ENCODE peak calls at places on chromosomes 6 and 20, in eight cellular contexts. O, P, H, T, R, Y, E and F are unnamed samples.

GRCh38 chr20:43904778-43905177 is 9.9 kb upstream of the TOX2 start:
- DNase-seq in P (no peak), E (peak), R (no peak), O (no peak), Y (no peak), H (no peak), T (no peak), F (no peak)

GRCh38 chr6:6788394-6789020 is 200.0 kb downstream of the LY86 start:
- DNase-seq in H (peak), Y (peak), E (peak), R (no peak), T (no peak), O (no peak), P (no peak), F (no peak)

GRCh38 chr6:7414811-7415210 is 25.2 kb downstream of the RIOK1 start:
- DNase-seq in H (peak), T (peak), Y (peak), P (no peak), E (peak), R (no peak), O (peak), F (peak)

GRCh38 chr6:41561386-41561785 is 15.2 kb downstream of the FOXP4 start:
- DNase-seq in P (no peak), R (no peak), H (no peak), E (no peak), T (no peak), Y (no peak), O (no peak), F (no peak)

GRCh38 chr6:156698239-156699016 is 78.8 kb upstream of the ARID1B start:
- DNase-seq in O (no peak), T (no peak), R (no peak), P (no peak), H (no peak), Y (no peak), E (no peak), F (no peak)

GRCh38 chr6:133610974-133611373 is 277.9 kb upstream of the TCF21 start:
- DNase-seq in Y (no peak), E (no peak), R (no peak), O (no peak), T (no peak), H (peak), P (no peak), F (peak)

GRCh38 chr6:123668965-123669591 is 32.3 kb upstream of the TRDN start:
- DNase-seq in P (no peak), T (no peak), R (no peak), Y (no peak), H (no peak), E (no peak), O (no peak), F (no peak)

GRCh38 chr6:2861822-2862164 is 20.1 kb upstream of the SERPINB1 start:
- DNase-seq in H (no peak), Y (no peak), T (no peak), P (no peak), R (no peak), E (no peak), O (no peak), F (no peak)

GRCh38 chr6:139882977-139883728 is 508.7 kb upstream of the CITED2 start:
- DNase-seq in E (no peak), H (peak), Y (no peak), R (no peak), O (peak), T (peak), P (no peak), F (no peak)

GRCh38 chr20:42392417-42392816 is 774.2 kb upstream of the CHD6 start:
- DNase-seq in P (no peak), E (no peak), T (no peak), R (peak), H (no peak), Y (no peak), O (no peak), F (no peak)

GRCh38 chr6:142165227-142165626 is 18.2 kb downstream of the VTA1 start:
- DNase-seq in T (no peak), E (no peak), O (no peak), P (no peak), Y (no peak), H (no peak), R (no peak), F (no peak)

GRCh38 chr20:25484911-25485511 is 77.5 kb downstream of the GINS1 start:
- DNase-seq in R (no peak), E (peak), O (no peak), T (no peak), Y (peak), P (no peak), H (peak), F (no peak)

GRCh38 chr20:58439974-58440767 is 51.1 kb downstream of the VAPB start:
- DNase-seq in O (no peak), T (no peak), H (peak), R (no peak), E (no peak), P (no peak), Y (no peak), F (peak)

GRCh38 chr6:138272543-138273305 is 54.4 kb upstream of the PBOV1 start:
- DNase-seq in H (peak), Y (peak), T (no peak), O (peak), E (peak), P (no peak), R (no peak), F (no peak)

GRCh38 chr6:167089243-167090142 is 33.4 kb upstream of the CCR6 start:
- DNase-seq in O (no peak), Y (no peak), R (no peak), P (no peak), T (no peak), H (no peak), E (no peak), F (no peak)

GRCh38 chr20:56343861-56344381 is 14.9 kb upstream of the FAM210B start:
- DNase-seq in P (no peak), H (peak), O (peak), E (peak), T (peak), Y (no peak), R (no peak), F (peak)

GRCh38 chr6:24614048-24614420 is 32.0 kb downstream of the KIAA0319 start:
- DNase-seq in O (no peak), R (no peak), H (no peak), P (no peak), Y (no peak), T (no peak), E (no peak), F (no peak)

GRCh38 chr6:125584468-125584939 is 164.9 kb upstream of the HEY2 start:
- DNase-seq in P (no peak), H (no peak), O (peak), E (peak), R (peak), Y (peak), T (peak), F (no peak)

GRCh38 chr6:37204014-37204751 is 34.2 kb downstream of the PIM1 start:
- DNase-seq in H (peak), Y (peak), R (no peak), O (peak), E (peak), T (peak), P (no peak), F (peak)

GRCh38 chr20:59645316-59645715 is 41.0 kb downstream of the PHACTR3 start:
- DNase-seq in P (no peak), Y (no peak), T (no peak), O (no peak), R (no peak), E (no peak), H (no peak), F (no peak)

GRCh38 chr6:5025911-5026819 is 22.3 kb upstream of the RPP40 start:
- DNase-seq in O (peak), H (peak), Y (peak), R (peak), E (peak), P (no peak), T (peak), F (peak)

GRCh38 chr6:16080204-16080603 is 48.7 kb upstream of the MYLIP start:
- DNase-seq in O (no peak), Y (no peak), H (no peak), T (no peak), P (no peak), R (no peak), E (no peak), F (no peak)

GRCh38 chr20:46572790-46573189 is 22.3 kb upstream of the OCSTAMP start:
- DNase-seq in T (no peak), P (no peak), Y (no peak), O (no peak), H (no peak), R (no peak), E (no peak), F (no peak)
- H3K4me3 ChIP-seq in T (no peak), P (no peak), Y (no peak), O (no peak), H (no peak), R (no peak), E (no peak), F (no peak)

DNA sequence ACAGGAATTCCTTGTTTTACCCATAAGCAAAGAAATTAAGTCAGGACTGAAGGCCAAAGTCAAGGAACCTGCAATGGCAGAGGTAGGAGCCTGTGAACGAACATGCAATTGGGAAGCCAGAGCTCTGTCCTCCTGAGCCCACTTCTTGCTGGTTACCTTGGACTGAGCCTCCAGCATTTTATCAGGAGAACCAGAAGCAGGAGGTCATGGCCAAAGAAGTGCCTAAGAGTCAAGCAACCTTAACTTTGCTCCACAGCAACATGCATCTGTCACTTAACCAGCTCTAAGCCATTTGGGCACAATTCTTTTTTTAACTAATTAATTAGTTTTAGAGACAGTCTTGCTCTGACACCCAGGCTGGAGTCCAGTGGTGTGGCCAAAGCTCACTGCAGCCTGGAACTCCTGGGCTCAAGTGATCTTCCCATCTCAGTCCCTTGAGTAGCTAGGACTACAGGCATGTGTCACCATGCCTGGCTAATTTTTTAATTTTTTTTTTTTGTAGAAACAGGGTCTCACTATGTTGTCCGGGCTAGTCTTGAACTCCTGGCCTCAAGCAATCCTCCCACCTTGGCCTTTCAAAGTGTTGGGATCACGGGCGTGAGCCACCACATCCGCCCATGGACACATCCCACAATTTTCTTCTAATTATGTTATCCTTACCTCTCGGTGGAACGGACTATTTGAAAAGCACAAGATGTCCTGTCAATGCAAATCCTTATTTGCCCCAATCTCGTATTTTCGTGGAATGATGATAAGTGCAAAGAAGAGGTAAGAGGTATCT is 334.2 kb downstream of the CD83 start:
- DNase-seq in T (no peak), E (no peak), O (no peak), R (no peak), H (no peak), P (no peak), Y (no peak), F (no peak)
- TF ChIP-seq CTCF in T (no peak), E (no peak), O (no peak), R (no peak), H (no peak), P (no peak), Y (no peak), F (no peak)

GRCh38 chr6:159061805-159062563 is 17.2 kb upstream of the TAGAP start:
- DNase-seq in H (no peak), E (no peak), T (no peak), P (no peak), Y (no peak), O (no peak), R (no peak), F (no peak)
- H3K4me3 ChIP-seq in H (no peak), E (no peak), T (no peak), P (no peak), Y (no peak), O (no peak), R (no peak), F (no peak)

GRCh38 chr20:34023937-34024732 is 30.4 kb downstream of the RALY start:
- DNase-seq in O (no peak), P (no peak), E (no peak), Y (no peak), H (no peak), T (no peak), R (no peak), F (no peak)

GRCh38 chr20:34018166-34018565 is 24.5 kb downstream of the RALY start:
- DNase-seq in T (no peak), Y (no peak), H (no peak), R (no peak), O (no peak), E (no peak), P (no peak), F (no peak)

GRCh38 chr20:34022843-34023234 is 29.1 kb downstream of the RALY start:
- DNase-seq in R (no peak), Y (no peak), H (no peak), O (no peak), P (no peak), T (no peak), E (no peak), F (no peak)

GRCh38 chr20:34024733-34025351 is 31.1 kb downstream of the RALY start:
- DNase-seq in P (no peak), E (no peak), Y (no peak), H (no peak), T (no peak), R (no peak), O (no peak), F (no peak)

DNA sequence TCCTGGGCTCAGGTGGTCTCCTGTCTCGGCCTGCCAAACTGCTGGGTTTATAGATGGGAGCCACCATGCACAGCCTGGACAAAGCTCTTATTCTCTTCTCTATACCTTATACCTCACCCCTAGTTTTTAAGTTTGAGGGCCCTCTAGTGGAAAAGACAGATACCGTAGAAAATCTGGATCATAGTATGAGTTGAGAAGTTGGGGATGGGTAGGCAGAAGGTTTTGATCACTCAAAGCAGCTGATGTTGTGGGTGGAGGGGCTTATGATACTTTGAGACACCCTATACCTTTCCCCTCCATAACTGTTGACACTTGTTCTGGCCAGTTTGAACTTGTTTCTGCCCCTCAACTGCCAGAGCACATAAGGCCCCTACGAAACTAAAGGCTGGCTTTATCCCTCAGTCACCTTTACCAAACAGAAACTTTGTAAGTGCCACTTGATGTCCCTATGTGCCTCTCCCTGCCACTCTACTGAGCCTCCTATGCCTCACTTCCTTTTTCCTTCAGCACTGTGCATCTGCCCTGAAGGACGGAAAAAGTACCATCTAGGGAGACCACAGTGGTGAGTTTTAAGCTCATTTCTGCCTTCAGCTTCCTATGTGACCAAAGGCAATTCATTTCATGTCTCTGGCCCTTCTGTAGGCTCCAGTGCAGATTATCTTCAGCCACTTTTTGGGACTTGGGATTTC is 28.6 kb downstream of the RALY start:
- DNase-seq in R (no peak), Y (peak), H (no peak), O (no peak), P (no peak), T (peak), E (peak), F (no peak)
- TF ChIP-seq CTCF in R (no peak), Y (peak), H (peak), O (peak), P (no peak), T (peak), E (peak), F (peak)

DNA sequence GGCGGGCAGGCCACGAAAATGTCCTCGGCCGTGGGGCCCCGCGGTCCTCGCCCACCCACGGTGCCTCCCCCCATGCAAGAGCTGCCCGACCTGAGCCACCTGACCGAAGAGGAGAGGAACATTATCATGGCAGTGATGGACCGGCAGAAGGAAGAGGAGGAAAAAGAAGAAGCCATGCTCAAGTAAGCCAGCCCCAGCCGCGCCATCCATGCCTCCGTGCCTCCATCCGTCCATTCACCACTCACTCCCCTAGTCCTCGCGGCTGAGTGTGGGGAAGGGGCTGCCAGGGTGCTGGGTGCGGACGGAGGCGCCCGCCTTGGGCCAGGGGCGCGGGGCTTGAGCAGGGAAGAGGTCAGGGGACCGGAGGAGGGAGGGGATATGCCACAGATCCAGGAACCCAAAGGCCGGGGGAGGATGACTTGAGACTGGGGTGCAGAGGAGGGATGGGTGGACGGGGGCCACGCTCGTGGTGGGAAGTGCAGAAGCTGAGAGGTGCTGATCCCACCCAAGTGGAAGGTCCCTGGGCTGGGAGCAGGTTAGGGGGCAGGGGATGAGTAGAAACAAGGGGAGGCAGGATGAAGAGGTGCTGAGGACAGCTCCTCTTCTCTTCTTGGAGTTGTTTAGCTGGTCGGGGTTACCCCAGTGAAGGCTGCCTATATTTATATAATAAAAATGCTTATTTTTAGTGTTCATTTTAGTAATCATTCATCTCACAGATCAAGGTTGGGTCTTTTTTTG is 825 bp downstream of the RIMS1 start:
- DNase-seq in O (no peak), H (no peak), T (peak), E (no peak), R (no peak), P (no peak), Y (no peak), F (no peak)
- H3K4me3 ChIP-seq in O (peak), H (peak), T (peak), E (no peak), R (peak), P (peak), Y (no peak), F (peak)

DNA sequence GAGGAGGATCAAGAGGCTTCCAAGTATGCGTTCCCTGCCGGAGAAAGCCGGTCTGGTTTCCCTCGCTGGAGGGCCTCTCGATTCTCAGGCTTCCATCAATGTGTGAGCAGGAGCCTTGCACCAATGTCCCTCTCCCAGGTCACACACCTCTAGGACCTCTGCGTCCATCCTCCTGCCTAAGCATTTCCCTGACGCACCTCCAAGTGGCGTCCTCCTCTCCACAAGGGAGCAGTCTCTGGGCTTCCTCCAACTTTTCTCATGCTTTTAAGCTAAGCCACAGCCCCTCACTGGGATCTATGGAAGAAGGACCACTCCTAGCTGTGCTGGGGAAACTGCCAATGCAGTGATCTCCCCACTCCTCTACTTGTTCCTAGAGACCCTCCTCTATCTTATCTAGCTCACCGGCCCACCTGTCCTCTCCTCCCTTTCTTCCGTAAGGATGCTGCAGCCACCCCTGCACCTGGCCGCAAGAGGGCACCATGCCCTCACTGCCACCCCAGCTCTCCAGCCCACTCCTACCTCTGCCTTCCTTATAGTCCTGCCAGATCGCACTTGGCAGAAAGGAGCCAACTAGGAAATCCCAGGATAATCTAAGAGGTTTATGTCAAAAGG is 258.7 kb downstream of the LRFN2 start:
- DNase-seq in O (no peak), T (no peak), H (no peak), E (peak), P (no peak), R (no peak), Y (peak), F (no peak)
- TF ChIP-seq CTCF in O (peak), T (peak), H (peak), E (peak), P (no peak), R (peak), Y (peak), F (peak)

DNA sequence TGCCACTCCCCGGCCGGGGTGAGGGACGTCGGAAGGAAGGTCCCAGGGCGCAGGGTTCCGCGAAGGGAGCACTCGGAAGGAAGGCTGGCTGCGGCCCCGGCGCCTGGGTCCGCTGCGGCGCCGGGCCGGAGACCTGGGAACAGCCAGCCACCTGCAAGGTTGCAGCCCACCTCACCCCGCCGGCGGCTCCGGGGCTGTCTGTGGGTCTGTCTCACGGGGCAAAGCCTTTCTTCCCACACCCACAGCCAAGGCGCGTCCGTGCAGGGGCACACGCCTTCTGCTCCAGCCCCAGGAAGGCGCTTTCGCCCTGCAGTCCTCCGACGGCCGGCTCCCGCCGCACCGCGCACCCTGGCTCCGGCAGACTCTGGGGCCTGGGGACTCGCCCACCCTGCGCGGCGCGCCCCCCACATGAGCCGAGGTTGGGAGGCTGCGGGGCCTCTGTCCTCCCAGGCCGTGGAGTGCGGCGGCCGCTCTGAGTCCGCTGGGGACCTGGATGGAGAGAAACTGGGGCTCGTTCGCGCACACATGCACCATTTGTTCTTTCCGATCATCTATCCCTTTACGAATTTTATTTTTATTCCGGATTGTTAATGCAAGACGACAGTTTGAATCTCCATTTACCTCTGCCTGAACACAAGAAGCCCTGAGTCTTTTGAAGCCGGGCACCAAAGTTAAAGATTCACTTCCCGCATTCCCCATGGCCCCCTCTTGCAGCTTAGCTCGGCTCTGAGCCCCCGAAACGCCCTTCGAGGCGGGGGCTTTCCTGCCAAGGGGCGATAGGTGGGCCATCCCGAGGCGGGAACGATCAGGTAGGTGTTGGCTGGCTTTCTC is 4.5 kb upstream of the FOXC1 start:
- DNase-seq in R (no peak), T (peak), Y (no peak), O (no peak), H (no peak), P (no peak), E (no peak), F (no peak)
- H3K4me3 ChIP-seq in R (peak), T (no peak), Y (no peak), O (no peak), H (peak), P (peak), E (no peak), F (no peak)

GRCh38 chr6:77930945-77931344 is 278.1 kb downstream of the MEI4 start:
- DNase-seq in R (no peak), Y (no peak), H (no peak), O (no peak), T (no peak), E (no peak), P (no peak), F (no peak)

GRCh38 chr6:77930382-77930781 is 277.5 kb downstream of the MEI4 start:
- DNase-seq in E (no peak), T (no peak), P (no peak), H (no peak), R (no peak), O (no peak), Y (no peak), F (no peak)

GRCh38 chr6:77926198-77926752 is 273.4 kb downstream of the MEI4 start:
- DNase-seq in O (no peak), P (no peak), H (no peak), T (no peak), Y (peak), R (no peak), E (peak), F (no peak)
- TF ChIP-seq CTCF in O (no peak), P (no peak), H (no peak), T (no peak), Y (no peak), R (no peak), E (peak), F (no peak)